ENCODE peak calls at places on chromosomes 3 and 15, in five cellular contexts. One of them, this sample, is unnamed.

GRCh38 chr15:30670056-30670455 is 44.1 kb downstream of the ARHGAP11B start:
- DNase-seq in fibroblast of lung: no peak
- DNase-seq in ovary: no peak
- DNase-seq in uterus: no peak
- DNase-seq in fibroblast of pulmonary artery: no peak
- DNase-seq in this sample: no peak

GRCh38 chr15:59376735-59377134 is 4.1 kb upstream of the MYO1E start:
- DNase-seq in fibroblast of lung: peak; percentile 31
- DNase-seq in ovary: no peak
- DNase-seq in uterus: no peak
- DNase-seq in fibroblast of pulmonary artery: peak; percentile 49
- DNase-seq in this sample: no peak

GRCh38 chr3:165339753-165340152 is 143.6 kb upstream of the SLITRK3 start:
- DNase-seq in fibroblast of lung: peak; percentile 71
- DNase-seq in ovary: no peak
- DNase-seq in uterus: no peak
- DNase-seq in fibroblast of pulmonary artery: peak; percentile 27
- DNase-seq in this sample: no peak

GRCh38 chr15:66440501-66440900 is 53.8 kb downstream of the MAP2K1 start:
- DNase-seq in fibroblast of lung: no peak
- DNase-seq in ovary: no peak
- DNase-seq in uterus: no peak
- DNase-seq in fibroblast of pulmonary artery: no peak
- DNase-seq in this sample: no peak

GRCh38 chr15:97978408-97979130 is 18.1 kb downstream of the ARRDC4 start:
- DNase-seq in fibroblast of lung: no peak
- DNase-seq in ovary: no peak
- DNase-seq in uterus: no peak
- DNase-seq in fibroblast of pulmonary artery: no peak
- DNase-seq in this sample: no peak

GRCh38 chr3:135649361-135649760 is 316.2 kb upstream of the PPP2R3A start:
- DNase-seq in fibroblast of lung: no peak
- DNase-seq in ovary: no peak
- DNase-seq in uterus: no peak
- DNase-seq in fibroblast of pulmonary artery: no peak
- DNase-seq in this sample: no peak

GRCh38 chr15:20409247-20409646 is 132.4 kb downstream of the GOLGA6L6 start:
- DNase-seq in fibroblast of lung: no peak
- DNase-seq in ovary: no peak
- DNase-seq in uterus: no peak
- DNase-seq in fibroblast of pulmonary artery: no peak
- DNase-seq in this sample: no peak

GRCh38 chr15:45522931-45523331 is 376 bp upstream of the SLC30A4 start:
- DNase-seq in fibroblast of lung: peak; percentile 44
- DNase-seq in ovary: no peak
- DNase-seq in uterus: no peak
- DNase-seq in fibroblast of pulmonary artery: peak; percentile 38
- DNase-seq in this sample: no peak

GRCh38 chr15:39125904-39126303 is 455.0 kb upstream of the THBS1 start:
- DNase-seq in fibroblast of lung: peak; percentile 62
- DNase-seq in ovary: no peak
- DNase-seq in uterus: no peak
- DNase-seq in fibroblast of pulmonary artery: peak; percentile 69
- DNase-seq in this sample: no peak

GRCh38 chr3:172913911-172914730 is 163.6 kb downstream of the ECT2 start:
- DNase-seq in fibroblast of lung: no peak
- DNase-seq in ovary: no peak
- DNase-seq in uterus: no peak
- DNase-seq in fibroblast of pulmonary artery: no peak
- DNase-seq in this sample: no peak

GRCh38 chr3:140748171-140748570 is 70.3 kb downstream of the TRIM42 start:
- DNase-seq in fibroblast of lung: no peak
- DNase-seq in ovary: no peak
- DNase-seq in uterus: no peak
- DNase-seq in fibroblast of pulmonary artery: no peak
- DNase-seq in this sample: no peak

GRCh38 chr3:55315396-55315795 is 171.7 kb downstream of the WNT5A start:
- DNase-seq in fibroblast of lung: no peak
- DNase-seq in ovary: no peak
- DNase-seq in uterus: no peak
- DNase-seq in fibroblast of pulmonary artery: no peak
- DNase-seq in this sample: no peak

GRCh38 chr3:138862531-138862923 is 27.8 kb upstream of the PIK3CB start:
- DNase-seq in fibroblast of lung: no peak
- DNase-seq in ovary: no peak
- DNase-seq in uterus: no peak
- DNase-seq in fibroblast of pulmonary artery: peak; percentile 9
- DNase-seq in this sample: peak; percentile 83

GRCh38 chr15:51681303-51681963 is at the start of gene SCG3:
- DNase-seq in fibroblast of lung: peak; percentile 66
- DNase-seq in ovary: peak; percentile 62
- DNase-seq in uterus: peak; percentile 51
- DNase-seq in fibroblast of pulmonary artery: peak; percentile 77
- DNase-seq in this sample: peak; percentile 83

GRCh38 chr3:20574746-20575145 is 388.7 kb upstream of the SGO1 start:
- DNase-seq in fibroblast of lung: peak; percentile 12
- DNase-seq in ovary: no peak
- DNase-seq in uterus: no peak
- DNase-seq in fibroblast of pulmonary artery: peak; percentile 81
- DNase-seq in this sample: no peak

GRCh38 chr3:48770187-48770502 is 53.1 kb upstream of the IP6K2 start:
- DNase-seq in fibroblast of lung: no peak
- DNase-seq in ovary: no peak
- DNase-seq in uterus: no peak
- DNase-seq in fibroblast of pulmonary artery: no peak
- DNase-seq in this sample: no peak

GRCh38 chr15:33059184-33059583 is 135.3 kb downstream of the FMN1 start:
- DNase-seq in fibroblast of lung: peak; percentile 83
- DNase-seq in ovary: no peak
- DNase-seq in uterus: no peak
- DNase-seq in fibroblast of pulmonary artery: peak; percentile 9
- DNase-seq in this sample: no peak

GRCh38 chr15:62498711-62499110 is 333.6 kb upstream of the C2CD4B start:
- DNase-seq in fibroblast of lung: no peak
- DNase-seq in ovary: no peak
- DNase-seq in uterus: no peak
- DNase-seq in fibroblast of pulmonary artery: no peak
- DNase-seq in this sample: no peak

GRCh38 chr3:186648851-186649250 is 8.7 kb downstream of the FETUB start:
- DNase-seq in fibroblast of lung: no peak
- DNase-seq in ovary: no peak
- DNase-seq in uterus: no peak
- DNase-seq in fibroblast of pulmonary artery: no peak
- DNase-seq in this sample: no peak

GRCh38 chr3:186653079-186653710 is 12.6 kb upstream of the HRG start:
- DNase-seq in fibroblast of lung: no peak
- DNase-seq in ovary: no peak
- DNase-seq in uterus: no peak
- DNase-seq in fibroblast of pulmonary artery: no peak
- DNase-seq in this sample: no peak

GRCh38 chr3:186651678-186652215 is 11.5 kb downstream of the FETUB start:
- DNase-seq in fibroblast of lung: no peak
- DNase-seq in ovary: no peak
- DNase-seq in uterus: no peak
- DNase-seq in fibroblast of pulmonary artery: no peak
- DNase-seq in this sample: no peak

GRCh38 chr3:186653984-186654383 is 11.8 kb upstream of the HRG start:
- DNase-seq in fibroblast of lung: no peak
- DNase-seq in ovary: no peak
- DNase-seq in uterus: no peak
- DNase-seq in fibroblast of pulmonary artery: peak; percentile 3
- DNase-seq in this sample: no peak
- TF ChIP-seq CTCF in fibroblast of lung: peak; percentile 20
- TF ChIP-seq CTCF in ovary: no peak
- TF ChIP-seq CTCF in uterus: no peak
- TF ChIP-seq CTCF in fibroblast of pulmonary artery: no peak
- TF ChIP-seq CTCF in this sample: no peak

DNA sequence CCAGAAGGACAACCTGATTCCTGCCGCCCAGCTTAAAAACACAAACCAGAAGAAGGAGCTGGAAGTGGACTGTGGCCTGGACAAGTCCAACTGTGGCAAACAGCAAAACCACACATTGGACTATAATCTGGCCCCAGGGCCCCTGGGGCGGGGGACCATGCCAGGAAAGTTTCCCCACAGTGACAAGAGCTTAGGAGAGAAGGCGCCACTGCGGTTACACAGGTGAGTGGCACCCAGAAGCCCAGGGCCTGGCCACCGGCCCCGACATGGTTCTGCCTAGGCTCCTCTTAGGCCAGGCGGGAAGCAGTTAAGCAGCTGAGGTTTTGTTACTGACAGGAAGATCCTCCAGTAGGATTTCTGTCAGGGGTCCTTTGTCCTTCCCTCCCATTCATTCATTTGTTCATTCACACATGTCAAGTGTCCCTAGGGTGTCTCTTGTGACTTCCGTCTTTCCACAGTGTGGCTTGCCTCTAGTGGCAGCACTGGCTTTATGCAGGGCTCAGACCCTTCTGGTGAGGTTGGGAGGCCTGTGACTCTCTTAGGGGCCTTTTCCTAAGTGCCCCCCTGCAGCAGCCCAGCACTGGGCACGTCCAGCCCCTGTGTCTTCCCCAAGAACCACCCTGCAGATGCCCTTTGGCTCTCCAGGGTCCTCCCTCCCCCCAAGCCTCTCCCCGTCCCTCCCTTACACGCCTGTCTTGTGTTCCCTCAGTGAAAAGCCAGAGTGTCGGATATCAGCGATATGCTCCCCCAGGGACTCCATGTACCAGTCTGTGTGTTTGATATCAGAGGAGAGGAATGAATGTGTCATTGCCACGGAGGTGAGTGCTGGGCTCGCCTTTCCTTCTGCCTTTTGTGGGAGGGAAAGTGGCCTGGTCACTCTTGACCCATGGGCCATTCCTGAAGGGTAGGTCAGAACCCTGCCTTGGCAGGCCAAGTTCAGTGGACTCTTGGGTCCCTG is 7.8 kb downstream of the DLL4 start:
- DNase-seq in fibroblast of lung: no peak
- DNase-seq in ovary: no peak
- DNase-seq in uterus: no peak
- DNase-seq in fibroblast of pulmonary artery: peak; percentile 24
- DNase-seq in this sample: no peak
- TF ChIP-seq CTCF in fibroblast of lung: no peak
- TF ChIP-seq CTCF in ovary: no peak
- TF ChIP-seq CTCF in uterus: no peak
- TF ChIP-seq CTCF in fibroblast of pulmonary artery: peak; percentile 6
- TF ChIP-seq CTCF in this sample: no peak

GRCh38 chr3:15858547-15859506 is 61.0 kb upstream of the ANKRD28 start:
- DNase-seq in fibroblast of lung: peak; percentile 9
- DNase-seq in ovary: peak; percentile 59
- DNase-seq in uterus: peak; percentile 22
- DNase-seq in fibroblast of pulmonary artery: no peak
- DNase-seq in this sample: peak; percentile 82
- TF ChIP-seq CTCF in fibroblast of lung: no peak
- TF ChIP-seq CTCF in ovary: peak; percentile 30
- TF ChIP-seq CTCF in uterus: no peak
- TF ChIP-seq CTCF in fibroblast of pulmonary artery: no peak
- TF ChIP-seq CTCF in this sample: peak; percentile 24

GRCh38 chr3:156448300-156448699 is 106.6 kb downstream of the SSR3 start:
- DNase-seq in fibroblast of lung: peak; percentile 50
- DNase-seq in ovary: no peak
- DNase-seq in uterus: no peak
- DNase-seq in fibroblast of pulmonary artery: peak; percentile 56
- DNase-seq in this sample: no peak
- TF ChIP-seq CTCF in fibroblast of lung: peak; percentile 68
- TF ChIP-seq CTCF in ovary: no peak
- TF ChIP-seq CTCF in uterus: no peak
- TF ChIP-seq CTCF in fibroblast of pulmonary artery: peak; percentile 66
- TF ChIP-seq CTCF in this sample: no peak

DNA sequence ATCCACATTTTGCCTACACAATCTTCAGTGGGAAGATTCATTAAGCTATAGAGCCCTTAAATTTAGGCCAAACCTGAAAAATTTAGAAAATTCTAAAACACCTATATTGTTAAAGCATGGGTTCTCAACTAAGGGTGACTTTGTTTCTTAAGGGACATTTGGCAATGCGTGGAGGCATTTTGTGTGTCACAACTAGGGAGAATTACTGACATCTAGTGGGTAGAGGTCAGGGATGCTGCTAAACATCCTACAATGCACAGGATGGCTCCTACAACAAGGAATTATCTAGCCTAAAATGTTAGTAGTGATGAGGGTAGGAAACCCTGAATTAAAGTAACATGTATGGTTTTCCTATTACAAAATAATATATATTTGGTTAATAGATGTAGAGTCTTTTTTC is 55.8 kb downstream of the TBC1D5 start:
- DNase-seq in fibroblast of lung: peak; percentile 15
- DNase-seq in ovary: no peak
- DNase-seq in uterus: no peak
- DNase-seq in fibroblast of pulmonary artery: peak; percentile 46
- DNase-seq in this sample: no peak
- TF ChIP-seq CTCF in fibroblast of lung: no peak
- TF ChIP-seq CTCF in ovary: no peak
- TF ChIP-seq CTCF in uterus: no peak
- TF ChIP-seq CTCF in fibroblast of pulmonary artery: peak; percentile 34
- TF ChIP-seq CTCF in this sample: no peak

GRCh38 chr15:81176291-81176893 is 20.3 kb upstream of the IL16 start:
- DNase-seq in fibroblast of lung: no peak
- DNase-seq in ovary: no peak
- DNase-seq in uterus: no peak
- DNase-seq in fibroblast of pulmonary artery: no peak
- DNase-seq in this sample: no peak
- TF ChIP-seq CTCF in fibroblast of lung: no peak
- TF ChIP-seq CTCF in ovary: no peak
- TF ChIP-seq CTCF in uterus: peak; percentile 12
- TF ChIP-seq CTCF in fibroblast of pulmonary artery: peak; percentile 12
- TF ChIP-seq CTCF in this sample: no peak

GRCh38 chr3:65854606-65855304 is 184.0 kb downstream of the MAGI1 start:
- DNase-seq in fibroblast of lung: no peak
- DNase-seq in ovary: no peak
- DNase-seq in uterus: no peak
- DNase-seq in fibroblast of pulmonary artery: no peak
- DNase-seq in this sample: no peak

GRCh38 chr3:65855370-65856100 is 183.2 kb downstream of the MAGI1 start:
- DNase-seq in fibroblast of lung: peak; percentile 34
- DNase-seq in ovary: no peak
- DNase-seq in uterus: no peak
- DNase-seq in fibroblast of pulmonary artery: peak; percentile 50
- DNase-seq in this sample: no peak

GRCh38 chr3:65847947-65848346 is 190.8 kb downstream of the MAGI1 start:
- DNase-seq in fibroblast of lung: no peak
- DNase-seq in ovary: no peak
- DNase-seq in uterus: no peak
- DNase-seq in fibroblast of pulmonary artery: no peak
- DNase-seq in this sample: no peak

GRCh38 chr3:65846936-65847335 is 191.8 kb downstream of the MAGI1 start:
- DNase-seq in fibroblast of lung: no peak
- DNase-seq in ovary: no peak
- DNase-seq in uterus: no peak
- DNase-seq in fibroblast of pulmonary artery: no peak
- DNase-seq in this sample: no peak

DNA sequence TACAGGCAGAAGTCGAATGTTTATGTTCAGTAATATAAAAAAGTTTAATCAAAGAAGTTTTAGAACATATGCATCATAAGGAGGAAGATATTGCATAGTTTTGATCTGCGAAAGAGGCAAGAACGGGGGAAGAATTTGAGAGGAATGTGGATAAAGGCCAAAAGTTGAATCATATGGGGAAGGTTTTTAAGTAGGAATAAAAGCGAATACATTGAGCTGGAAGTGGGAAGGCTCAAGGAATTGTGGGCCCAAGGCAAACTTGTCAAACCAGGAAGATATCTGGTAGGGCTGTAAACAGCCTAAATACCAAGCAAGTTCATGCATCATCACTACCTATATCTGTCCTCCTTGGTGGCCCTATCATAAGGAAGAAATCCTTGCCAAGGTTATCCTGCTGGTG is 186.9 kb downstream of the MAGI1 start:
- DNase-seq in fibroblast of lung: peak; percentile 87
- DNase-seq in ovary: no peak
- DNase-seq in uterus: no peak
- DNase-seq in fibroblast of pulmonary artery: peak; percentile 85
- DNase-seq in this sample: no peak
- TF ChIP-seq CTCF in fibroblast of lung: no peak
- TF ChIP-seq CTCF in ovary: no peak
- TF ChIP-seq CTCF in uterus: no peak
- TF ChIP-seq CTCF in fibroblast of pulmonary artery: no peak
- TF ChIP-seq CTCF in this sample: no peak

This sample was measured in pancreas.